ENCODE peak calls at places on chromosome 2, in five cellular contexts. N is Calu3; B is stimulated activated naive B cell treated with anti-CD40 and anti-IgM and Interleukin-4, amounts not matched to agents 10 μg/mL and 1 μg/mL and 100 μg/mL, for 72 hours; M is B cell; E is NCI-H1105. O is an unnamed sample.

GRCh38 chr2:190084704-190085103 is 22.2 kb upstream of the MSTN start:
- DNase-seq in N (no peak), B (no peak), M (no peak), E (no peak), O (no peak)

GRCh38 chr2:60577884-60578283 is 24.4 kb upstream of the BCL11A start:
- DNase-seq in N (no peak), B (no peak), M (no peak), E (no peak), O (no peak)

GRCh38 chr2:215535726-215536125 is 99.9 kb upstream of the FN1 start:
- DNase-seq in N (peak; percentile 11), B (no peak), M (no peak), E (no peak), O (no peak)

GRCh38 chr2:64888591-64889309 is 100.4 kb upstream of the SLC1A4 start:
- DNase-seq in N (peak; percentile 34), B (no peak), M (peak; percentile 13), E (no peak), O (no peak)

GRCh38 chr2:86026744-86027065 is 79.0 kb downstream of the POLR1A start:
- DNase-seq in N (no peak), B (no peak), M (no peak), E (no peak), O (no peak)

GRCh38 chr2:1675633-1676032 is 68.7 kb downstream of the PXDN start:
- DNase-seq in N (no peak), B (no peak), M (no peak), E (no peak), O (no peak)

GRCh38 chr2:230949966-230950832 is 25.2 kb upstream of the GPR55 start:
- DNase-seq in N (no peak), B (no peak), M (peak; percentile 7), E (no peak), O (no peak)

GRCh38 chr2:128422571-128422970 is 103.9 kb upstream of the HS6ST1 start:
- DNase-seq in N (no peak), B (no peak), M (no peak), E (no peak), O (no peak)

GRCh38 chr2:112121682-112122254 is 16.4 kb upstream of the FBLN7 start:
- DNase-seq in N (peak; percentile 27), B (no peak), M (peak; percentile 51), E (peak; percentile 33), O (no peak)

GRCh38 chr2:7190587-7191320 is 273.5 kb downstream of the RNF144A start:
- DNase-seq in N (no peak), B (no peak), M (no peak), E (no peak), O (no peak)

GRCh38 chr2:46825958-46826897 is 89.4 kb downstream of the MCFD2 start:
- DNase-seq in N (no peak), B (no peak), M (no peak), E (no peak), O (no peak)

GRCh38 chr2:35973737-35974132 is 381.8 kb upstream of the CRIM1 start:
- DNase-seq in N (peak; percentile 71), B (no peak), M (no peak), E (no peak), O (no peak)

O was measured in amygdala.